ENCODE peak calls at places on chromosomes 5 and 9, in four cellular contexts. C is SK-N-SH, V is HepG2, K is GM12892. Z is an unnamed sample.
A peak's percentile ranks its signal among the peaks of the same experiment; 100 is the strongest.

GRCh38 chr9:131801811-131802210 is 61.9 kb upstream of the RAPGEF1 start:
- DNase-seq in V (no peak), K (no peak), C (no peak), Z (no peak)

GRCh38 chr5:18686253-18686652 is 1052.0 kb downstream of the TAF11L14 start:
- DNase-seq in K (no peak), V (no peak), C (no peak), Z (no peak)

GRCh38 chr5:387491-388265 is 55.3 kb upstream of the EXOC3 start:
- DNase-seq in K (no peak), V (no peak), C (no peak), Z (no peak)

GRCh38 chr9:118170032-118170955 is 466.1 kb downstream of the TLR4 start:
- DNase-seq in K (no peak), V (peak; percentile 7), C (peak; percentile 57), Z (no peak)

GRCh38 chr5:55897905-55898304 is 46.7 kb downstream of the IL31RA start:
- DNase-seq in K (no peak), V (peak; percentile 13), C (peak; percentile 87), Z (no peak)

GRCh38 chr5:158812381-158812780 is 287.3 kb downstream of the EBF1 start:
- DNase-seq in C (no peak), V (no peak), K (no peak), Z (no peak)

GRCh38 chr5:4832491-4832890 is 307.6 kb upstream of the ADAMTS16 start:
- DNase-seq in V (no peak), K (no peak), C (no peak), Z (no peak)

GRCh38 chr5:150731669-150732068 is 27.1 kb downstream of the DCTN4 start:
- DNase-seq in K (no peak), C (no peak), V (no peak), Z (no peak)

GRCh38 chr9:33136721-33137120 is 30.4 kb downstream of the B4GALT1 start:
- DNase-seq in V (no peak), K (no peak), C (no peak), Z (no peak)

GRCh38 chr5:39424751-39425524 is at the start of gene DAB2:
- DNase-seq in V (peak; percentile 79), C (peak; percentile 37), K (no peak), Z (peak; percentile 12)

GRCh38 chr5:873328-873727 is 19.3 kb downstream of the BRD9 start:
- DNase-seq in C (no peak), K (no peak), V (no peak), Z (peak; percentile 83)

GRCh38 chr9:35079426-35080341 is at the start of gene FANCG:
- DNase-seq in C (peak; percentile 94), V (peak; percentile 86), K (peak; percentile 94), Z (peak; percentile 90)

GRCh38 chr9:132210472-132211145 is 48.8 kb downstream of the NTNG2 start:
- DNase-seq in V (no peak), K (no peak), C (no peak), Z (no peak)

GRCh38 chr9:88811511-88811910 is 179.8 kb upstream of the S1PR3 start:
- DNase-seq in K (no peak), V (no peak), C (no peak), Z (no peak)

GRCh38 chr5:176538505-176538806 is 1.3 kb upstream of the RNF44 start:
- DNase-seq in V (no peak), C (no peak), K (no peak), Z (no peak)

GRCh38 chr9:7172445-7173115 is 414.8 kb downstream of the KDM4C start:
- DNase-seq in K (no peak), C (peak; percentile 35), V (no peak), Z (no peak)

GRCh38 chr5:133827001-133827400 is 141.4 kb downstream of the C5orf15 start:
- DNase-seq in C (no peak), K (no peak), V (no peak), Z (no peak)

GRCh38 chr5:81409361-81409760 is 15.4 kb upstream of the ACOT12 start:
- DNase-seq in V (no peak), C (no peak), K (no peak), Z (no peak)

GRCh38 chr5:81408496-81408895 is 14.6 kb upstream of the ACOT12 start:
- DNase-seq in C (no peak), K (no peak), V (no peak), Z (no peak)

GRCh38 chr5:81409845-81410369 is 16.0 kb upstream of the ACOT12 start:
- DNase-seq in K (no peak), V (no peak), C (no peak), Z (no peak)
- TF ChIP-seq TAF1 in K (no peak), V (no peak), C (no peak), Z (no peak)

DNA sequence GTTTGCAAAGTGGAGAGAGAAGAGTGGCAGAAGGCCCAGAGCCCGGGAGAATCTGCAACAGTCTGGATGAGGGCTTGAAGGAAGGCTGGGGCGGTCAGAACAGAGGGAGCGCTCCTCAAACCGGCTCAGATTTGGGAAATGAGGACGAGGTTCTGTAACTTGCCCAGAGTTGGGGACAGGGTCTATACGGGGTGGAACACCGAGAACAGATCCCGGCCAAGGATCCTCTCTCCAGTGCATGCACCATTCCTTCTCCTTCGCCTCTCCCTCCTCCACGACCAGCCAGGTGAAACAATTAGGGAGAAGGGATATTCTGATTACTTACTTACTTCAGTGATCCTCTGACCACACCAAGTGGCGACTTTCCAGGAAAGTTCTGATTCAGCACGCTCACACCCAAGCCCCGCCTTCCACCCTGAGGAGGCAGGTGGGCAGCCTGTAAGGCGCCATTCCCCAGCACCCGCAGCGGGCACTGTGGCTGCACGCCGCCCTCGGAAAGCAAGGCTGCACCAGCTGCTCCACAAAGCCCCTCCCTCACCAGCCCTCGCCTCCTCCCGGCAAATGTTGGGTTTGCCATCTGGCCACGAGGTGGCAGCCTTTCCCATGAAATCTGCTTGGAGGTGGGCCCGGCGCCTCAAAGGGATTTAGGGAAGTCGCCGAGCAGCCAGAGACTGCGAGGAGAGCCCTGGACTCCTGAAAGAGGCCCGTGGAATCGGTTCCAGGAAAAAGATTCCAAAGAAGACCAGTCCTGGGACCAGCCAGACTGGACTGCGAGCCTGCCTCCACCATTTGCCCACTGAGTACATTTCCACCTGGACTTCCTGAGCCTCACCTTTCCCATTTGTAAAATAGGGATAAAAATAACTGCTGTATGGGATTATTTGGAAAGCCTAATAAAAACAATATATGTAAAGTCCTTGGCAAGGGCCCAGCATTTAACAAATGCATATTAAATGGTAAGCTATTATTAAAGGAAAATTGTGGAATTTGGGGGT is 22.2 kb upstream of the WWC1 start:
- DNase-seq in V (peak; percentile 80), K (peak; percentile 77), C (peak; percentile 91), Z (peak; percentile 75)
- TF ChIP-seq POLR2AphosphoS5 in V (no peak), K (no peak), C (no peak), Z (no peak)

GRCh38 chr9:114805670-114806551 is at the start of gene TNFSF15:
- DNase-seq in V (peak; percentile 49), K (peak; percentile 7), C (no peak), Z (peak; percentile 7)
- TF ChIP-seq TAF1 in V (no peak), K (no peak), C (no peak), Z (no peak)

GRCh38 chr5:59275170-59275536 is 618.4 kb downstream of the PDE4D start:
- DNase-seq in C (no peak), K (no peak), V (no peak), Z (no peak)
- TF ChIP-seq POLR2AphosphoS5 in C (no peak), K (no peak), V (no peak), Z (no peak)

GRCh38 chr9:3099601-3100000 is 255.7 kb upstream of the PUM3 start:
- DNase-seq in V (no peak), C (no peak), K (no peak), Z (no peak)
- TF ChIP-seq TAF1 in V (no peak), C (no peak), K (no peak), Z (no peak)

DNA sequence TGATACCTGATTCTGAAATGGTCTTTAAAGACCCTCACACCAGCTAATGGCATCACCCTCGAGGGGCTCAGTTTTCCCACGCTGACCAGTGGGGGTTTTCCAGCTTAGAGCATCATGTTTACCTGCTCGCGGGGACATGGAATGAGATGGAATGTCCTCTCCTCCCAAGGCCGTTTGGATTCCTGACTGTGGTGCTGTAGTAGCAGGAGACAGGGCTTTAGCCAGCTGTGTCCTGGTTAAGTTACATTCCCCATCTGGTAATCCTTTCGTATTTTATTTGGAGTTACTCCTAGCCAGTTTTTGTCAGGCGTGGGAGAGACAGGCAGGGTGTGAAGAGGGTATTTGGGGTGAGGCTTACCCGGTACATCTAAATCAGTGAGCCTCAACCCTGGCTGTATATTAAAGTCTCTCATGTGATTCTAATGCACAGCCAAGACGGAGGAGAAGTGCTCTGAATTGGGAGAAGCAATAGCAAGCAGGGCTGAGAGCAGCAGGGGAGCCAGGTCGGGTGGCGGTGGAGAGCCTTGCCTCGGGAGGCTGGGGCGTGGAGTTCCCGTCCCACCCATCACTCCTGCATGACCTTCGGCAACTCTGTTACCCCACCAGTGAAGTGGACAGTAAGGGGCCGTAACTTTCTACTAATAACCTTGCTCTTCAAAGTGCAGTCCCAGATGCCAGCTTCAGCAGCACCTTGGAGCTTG is 6.2 kb downstream of the ERGIC1 start:
- DNase-seq in C (no peak), V (peak; percentile 33), K (no peak), Z (no peak)
- TF ChIP-seq POLR2AphosphoS5 in C (no peak), V (no peak), K (no peak), Z (no peak)

DNA sequence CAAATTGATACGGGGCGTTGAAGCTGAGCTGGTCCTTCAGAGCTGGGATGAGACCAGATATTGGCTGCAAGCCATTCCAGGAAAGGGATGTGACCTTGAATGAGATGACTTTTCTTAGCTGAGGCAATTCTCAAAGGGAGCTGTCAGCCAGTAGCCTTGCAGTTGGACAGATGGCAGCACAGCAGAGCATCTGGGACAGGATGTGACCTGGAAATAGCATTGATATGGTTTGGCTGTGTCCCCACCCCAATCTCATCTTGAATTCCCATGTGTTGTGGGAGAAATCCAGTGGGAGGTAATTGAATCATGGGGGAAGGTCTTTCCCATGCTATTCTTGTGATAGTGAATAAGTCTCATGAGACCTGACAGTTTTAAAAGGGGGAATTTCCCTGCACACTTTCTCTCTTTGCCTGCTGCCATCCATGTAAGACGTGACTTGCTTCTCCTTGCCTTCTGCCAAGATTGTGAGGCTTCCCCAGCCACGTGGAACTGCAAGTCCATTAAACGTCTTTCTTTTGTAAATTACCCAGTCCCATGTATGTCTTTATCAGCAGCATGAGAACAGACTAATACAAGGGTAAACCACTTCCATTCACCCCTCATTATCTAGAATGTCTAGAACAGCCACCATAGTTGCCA is 19.8 kb upstream of the MTX3 start:
- DNase-seq in K (no peak), V (no peak), C (no peak), Z (no peak)
- TF ChIP-seq TAF1 in K (no peak), V (no peak), C (no peak), Z (no peak)

GRCh38 chr5:109928046-109928445 is 238.3 kb downstream of the MAN2A1 start:
- DNase-seq in K (no peak), V (no peak), C (no peak), Z (no peak)

GRCh38 chr5:109929371-109929770 is 239.6 kb downstream of the MAN2A1 start:
- DNase-seq in V (no peak), C (no peak), K (no peak), Z (no peak)

GRCh38 chr5:109924708-109925107 is 235.0 kb downstream of the MAN2A1 start:
- DNase-seq in V (no peak), K (no peak), C (peak; percentile 24), Z (no peak)

GRCh38 chr5:109931049-109931448 is 241.3 kb downstream of the MAN2A1 start:
- DNase-seq in K (no peak), C (no peak), V (no peak), Z (no peak)

GRCh38 chr5:109927639-109928038 is 237.9 kb downstream of the MAN2A1 start:
- DNase-seq in C (no peak), V (no peak), K (no peak), Z (no peak)
- TF ChIP-seq POLR2AphosphoS5 in C (no peak), V (no peak), K (no peak), Z (no peak)

Z was measured in GM12891.